ENCODE peak calls at places on chromosomes 2 and 18, in seven cellular contexts. K, D, G, R, U, M and V are unnamed samples.

GRCh38 chr2:71925268-71926097 is 222.2 kb downstream of the CYP26B1 start:
- DNase-seq in K (no peak), D (peak; percentile 75), G (no peak), R (peak; percentile 39), U (no peak), M (no peak), V (no peak)

GRCh38 chr2:128026422-128027277 is 1.2 kb downstream of the SAP130 start:
- DNase-seq in K (peak; percentile 29), D (no peak), G (no peak), R (no peak), U (peak; percentile 30), M (no peak), V (no peak)

GRCh38 chr18:79588131-79588635 is 91.4 kb upstream of the CTDP1 start:
- DNase-seq in K (peak; percentile 23), D (no peak), G (no peak), R (no peak), U (no peak), M (no peak), V (no peak)

GRCh38 chr2:129253461-129253812 is 726.0 kb upstream of the RAB6C start:
- DNase-seq in K (no peak), D (no peak), G (no peak), R (peak; percentile 47), U (no peak), M (no peak), V (no peak)

GRCh38 chr2:6986251-6986893 is 69.2 kb downstream of the RNF144A start:
- DNase-seq in K (no peak), D (no peak), G (no peak), R (no peak), U (peak; percentile 35), M (no peak), V (no peak)

GRCh38 chr2:100399714-100400113 is 17.8 kb downstream of the CHST10 start:
- DNase-seq in K (no peak), D (no peak), G (no peak), R (no peak), U (no peak), M (no peak), V (no peak)

GRCh38 chr2:54549912-54550518 is 93.9 kb downstream of the SPTBN1 start:
- DNase-seq in K (no peak), D (no peak), G (no peak), R (no peak), U (no peak), M (no peak), V (no peak)

GRCh38 chr2:157606534-157606933 is 22.1 kb downstream of the ACVR1C start:
- DNase-seq in K (no peak), D (no peak), G (no peak), R (no peak), U (no peak), M (no peak), V (no peak)

GRCh38 chr2:154402138-154402714 is 296.3 kb upstream of the KCNJ3 start:
- DNase-seq in K (no peak), D (peak; percentile 22), G (no peak), R (no peak), U (no peak), M (no peak), V (no peak)

GRCh38 chr2:154914606-154915005 is 216.1 kb downstream of the KCNJ3 start:
- DNase-seq in K (no peak), D (no peak), G (no peak), R (no peak), U (no peak), M (no peak), V (no peak)

GRCh38 chr2:168434164-168434563 is 21.9 kb upstream of the CERS6 start:
- DNase-seq in K (peak; percentile 37), D (no peak), G (no peak), R (no peak), U (peak; percentile 18), M (peak; percentile 73), V (no peak)

GRCh38 chr2:101047075-101047766 is 45.1 kb downstream of the RPL31 start:
- DNase-seq in K (no peak), D (no peak), G (no peak), R (no peak), U (peak; percentile 92), M (no peak), V (peak; percentile 46)

GRCh38 chr2:239985356-239985755 is 39.8 kb downstream of the NDUFA10 start:
- DNase-seq in K (no peak), D (no peak), G (no peak), R (no peak), U (no peak), M (no peak), V (no peak)

GRCh38 chr2:240132651-240132980 is 3.5 kb downstream of the COPS9 start:
- DNase-seq in K (peak; percentile 3), D (no peak), G (no peak), R (no peak), U (no peak), M (no peak), V (no peak)

GRCh38 chr18:79459946-79460345 is 64.2 kb downstream of the NFATC1 start:
- DNase-seq in K (no peak), D (peak; percentile 18), G (no peak), R (no peak), U (peak; percentile 49), M (no peak), V (no peak)

GRCh38 chr2:102967451-102967850 is 205.6 kb downstream of the TMEM182 start:
- DNase-seq in K (no peak), D (no peak), G (no peak), R (no peak), U (no peak), M (no peak), V (no peak)

GRCh38 chr18:35407871-35408481 is 30.8 kb upstream of the ZNF396 start:
- DNase-seq in K (no peak), D (peak; percentile 29), G (no peak), R (peak; percentile 64), U (peak; percentile 87), M (no peak), V (no peak)

GRCh38 chr2:184654945-184655344 is 56.6 kb downstream of the ZNF804A start:
- DNase-seq in K (no peak), D (no peak), G (no peak), R (no peak), U (no peak), M (no peak), V (no peak)

GRCh38 chr2:60500861-60501260 is 52.6 kb downstream of the BCL11A start:
- DNase-seq in K (no peak), D (no peak), G (no peak), R (no peak), U (no peak), M (no peak), V (no peak)

GRCh38 chr18:70720607-70721006 is 431.8 kb downstream of the SOCS6 start:
- DNase-seq in K (no peak), D (no peak), G (no peak), R (no peak), U (no peak), M (no peak), V (no peak)

GRCh38 chr2:26477911-26478253 is at the start of gene OTOF:
- DNase-seq in K (peak; percentile 40), D (peak; percentile 67), G (no peak), R (peak; percentile 39), U (peak; percentile 85), M (no peak), V (no peak)

GRCh38 chr2:673615-674318 is 3.4 kb downstream of the TMEM18 start:
- DNase-seq in K (no peak), D (no peak), G (no peak), R (peak; percentile 59), U (peak; percentile 65), M (no peak), V (no peak)

GRCh38 chr2:199288424-199288823 is 169.3 kb downstream of the SATB2 start:
- DNase-seq in K (no peak), D (no peak), G (no peak), R (no peak), U (no peak), M (no peak), V (no peak)

GRCh38 chr2:241546771-241547498 is 11.6 kb upstream of the BOK start:
- DNase-seq in K (no peak), D (peak; percentile 96), G (no peak), R (peak; percentile 68), U (peak; percentile 92), M (no peak), V (peak; percentile 78)

GRCh38 chr18:48657446-48658120 is 118.8 kb downstream of the CTIF start:
- DNase-seq in K (no peak), D (no peak), G (no peak), R (no peak), U (peak; percentile 27), M (no peak), V (no peak)

GRCh38 chr18:2921778-2922177 is 75.0 kb downstream of the EMILIN2 start:
- DNase-seq in K (no peak), D (no peak), G (no peak), R (peak; percentile 55), U (no peak), M (peak; percentile 28), V (no peak)

GRCh38 chr2:134436706-134437105 is 182.8 kb downstream of the MGAT5 start:
- DNase-seq in K (no peak), D (no peak), G (no peak), R (no peak), U (peak; percentile 77), M (no peak), V (no peak)

GRCh38 chr2:224449212-224450147 is 47.6 kb upstream of the FAM124B start:
- DNase-seq in K (no peak), D (peak; percentile 41), G (no peak), R (peak; percentile 37), U (peak; percentile 82), M (no peak), V (peak; percentile 32)

GRCh38 chr2:27117995-27118524 is 868 bp downstream of the CGREF1 start:
- DNase-seq in K (no peak), D (no peak), G (no peak), R (peak; percentile 53), U (no peak), M (no peak), V (no peak)

GRCh38 chr18:50857694-50858093 is 21.2 kb upstream of the ME2 start:
- DNase-seq in K (no peak), D (no peak), G (no peak), R (no peak), U (no peak), M (no peak), V (no peak)

GRCh38 chr2:126224766-126225165 is 431.2 kb upstream of the GYPC start:
- DNase-seq in K (no peak), D (no peak), G (no peak), R (no peak), U (no peak), M (no peak), V (no peak)

GRCh38 chr2:134621939-134622705 is 96.7 kb downstream of the TMEM163 start:
- DNase-seq in K (no peak), D (no peak), G (no peak), R (no peak), U (no peak), M (no peak), V (no peak)